ENCODE peak calls at places on chromosome 14, in five cellular contexts. F, C, D, J and W are unnamed samples.

GRCh38 chr14:69685716-69686115 is 74.3 kb downstream of the SUSD6 start:
- DNase-seq in F (peak; percentile 67), C (peak; percentile 65), D (peak; percentile 86), J (peak; percentile 65), W (no peak)

GRCh38 chr14:75566321-75566720 is 12.1 kb upstream of the FLVCR2 start:
- DNase-seq in F (peak; percentile 41), C (no peak), D (no peak), J (no peak), W (no peak)

GRCh38 chr14:50402965-50403364 is 6.3 kb upstream of the CDKL1 start:
- DNase-seq in F (no peak), C (no peak), D (peak; percentile 19), J (no peak), W (no peak)

GRCh38 chr14:75493580-75494130 is 28.6 kb upstream of the BATF start:
- DNase-seq in F (no peak), C (no peak), D (no peak), J (no peak), W (no peak)

GRCh38 chr14:103260629-103261124 is 73.4 kb upstream of the EIF5 start:
- DNase-seq in F (peak; percentile 24), C (peak; percentile 84), D (peak; percentile 46), J (no peak), W (no peak)

GRCh38 chr14:60183724-60184596 is 18.8 kb upstream of the DHRS7 start:
- DNase-seq in F (no peak), C (no peak), D (peak; percentile 60), J (no peak), W (no peak)

GRCh38 chr14:54767139-54767431 is 135.5 kb downstream of the GCH1 start:
- DNase-seq in F (no peak), C (no peak), D (no peak), J (no peak), W (no peak)

GRCh38 chr14:105748204-105748578 is 221.8 kb downstream of the TMEM121 start:
- DNase-seq in F (no peak), C (peak; percentile 15), D (peak; percentile 1), J (no peak), W (no peak)

GRCh38 chr14:72755766-72756165 is 138.1 kb downstream of the DPF3 start:
- DNase-seq in F (no peak), C (no peak), D (no peak), J (no peak), W (no peak)

GRCh38 chr14:25868521-25869314 is 729.1 kb downstream of the NOVA1 start:
- DNase-seq in F (no peak), C (no peak), D (no peak), J (no peak), W (no peak)

GRCh38 chr14:44462372-44462771 is 44.7 kb downstream of the FSCB start:
- DNase-seq in F (no peak), C (no peak), D (no peak), J (no peak), W (no peak)

GRCh38 chr14:97975960-97976359 is 1178.8 kb downstream of the VRK1 start:
- DNase-seq in F (no peak), C (no peak), D (no peak), J (no peak), W (no peak)

GRCh38 chr14:52834440-52834842 is 43.0 kb upstream of the GNPNAT1 start:
- DNase-seq in F (no peak), C (no peak), D (peak; percentile 77), J (no peak), W (no peak)

GRCh38 chr14:69346710-69347109 is 51.4 kb downstream of the ERH start:
- DNase-seq in F (no peak), C (peak; percentile 54), D (no peak), J (no peak), W (peak; percentile 66)

GRCh38 chr14:65179918-65180724 is 77.8 kb upstream of the MAX start:
- DNase-seq in F (peak; percentile 78), C (no peak), D (peak; percentile 97), J (no peak), W (no peak)

GRCh38 chr14:65237023-65237814 is 134.9 kb upstream of the MAX start:
- DNase-seq in F (no peak), C (no peak), D (no peak), J (no peak), W (peak; percentile 40)

GRCh38 chr14:105398044-105398725 is at the start of gene TEX22:
- DNase-seq in F (peak; percentile 82), C (peak; percentile 90), D (peak; percentile 35), J (peak; percentile 75), W (peak; percentile 91)

GRCh38 chr14:64938972-64939816 is 3.4 kb downstream of the GPX2 start:
- DNase-seq in F (no peak), C (no peak), D (no peak), J (no peak), W (no peak)

GRCh38 chr14:72590577-72590976 is 303.3 kb downstream of the DPF3 start:
- DNase-seq in F (no peak), C (no peak), D (no peak), J (no peak), W (no peak)

GRCh38 chr14:67137744-67138371 is 51.4 kb upstream of the GARIN2 start:
- DNase-seq in F (no peak), C (no peak), D (peak; percentile 2), J (no peak), W (no peak)

GRCh38 chr14:73755434-73756014 is 41.3 kb upstream of the PNMA1 start:
- DNase-seq in F (no peak), C (no peak), D (peak; percentile 79), J (peak; percentile 62), W (no peak)

GRCh38 chr14:91317381-91318313 is 73.1 kb upstream of the GPR68 start:
- DNase-seq in F (peak; percentile 31), C (peak; percentile 61), D (peak; percentile 32), J (no peak), W (no peak)

GRCh38 chr14:24095196-24096068 is 1.3 kb downstream of the PCK2 start:
- DNase-seq in F (peak; percentile 37), C (peak; percentile 89), D (no peak), J (no peak), W (peak; percentile 79)

GRCh38 chr14:96567289-96567899 is 65.2 kb downstream of the PAPOLA start:
- DNase-seq in F (no peak), C (no peak), D (peak; percentile 20), J (no peak), W (no peak)

GRCh38 chr14:59320771-59321170 is 132.3 kb downstream of the DAAM1 start:
- DNase-seq in F (no peak), C (no peak), D (no peak), J (no peak), W (no peak)

GRCh38 chr14:89674906-89675305 is 257.9 kb upstream of the FOXN3 start:
- DNase-seq in F (no peak), C (no peak), D (no peak), J (no peak), W (no peak)

GRCh38 chr14:104597576-104597975 is 7.0 kb downstream of the TMEM179 start:
- DNase-seq in F (no peak), C (no peak), D (no peak), J (no peak), W (peak; percentile 6)

GRCh38 chr14:55911794-55912193 is 206.4 kb upstream of the PELI2 start:
- DNase-seq in F (no peak), C (no peak), D (no peak), J (no peak), W (no peak)

GRCh38 chr14:104893435-104894207 is 28.6 kb downstream of the CEP170B start:
- DNase-seq in F (no peak), C (peak; percentile 25), D (no peak), J (peak; percentile 21), W (peak; percentile 36)

GRCh38 chr14:73463411-73463810 is 5.1 kb upstream of the NUMB start:
- DNase-seq in F (peak; percentile 52), C (no peak), D (peak; percentile 94), J (no peak), W (peak; percentile 19)

DNA sequence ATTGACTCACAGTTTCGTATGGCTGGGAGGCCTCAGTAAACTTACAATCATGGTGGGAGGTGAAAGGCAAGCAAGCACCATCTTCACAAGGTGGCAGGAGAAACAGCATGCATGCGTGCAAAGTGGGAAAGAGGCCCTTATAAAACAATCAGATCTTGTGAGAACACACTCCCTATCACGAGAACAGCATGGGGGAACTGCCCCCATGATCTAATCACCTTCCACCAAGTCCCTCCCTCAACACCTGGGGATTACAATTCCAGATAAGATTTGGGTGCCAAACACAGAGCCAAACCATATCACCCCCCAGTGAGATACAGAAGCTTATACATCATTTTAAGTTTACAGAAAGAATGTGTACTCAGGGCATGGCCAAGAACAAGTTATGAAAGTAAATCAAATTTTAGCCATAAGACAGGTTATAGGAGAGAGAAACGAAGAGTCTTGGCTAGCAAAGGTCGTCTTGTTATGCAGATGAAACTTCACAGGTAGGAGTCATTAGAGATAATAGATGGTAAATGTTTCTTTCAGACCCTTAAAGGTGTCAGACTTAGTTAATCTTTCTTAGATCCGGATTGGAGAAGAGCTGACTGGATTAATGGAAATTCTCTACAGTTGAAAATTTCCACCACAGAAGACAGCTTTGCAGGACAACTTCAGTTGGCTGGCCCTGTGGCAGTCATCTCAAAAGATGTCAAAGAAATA is 79.8 kb upstream of the SEL1L start:
- DNase-seq in F (no peak), C (no peak), D (no peak), J (no peak), W (no peak)
- H3K27ac ChIP-seq in F (no peak overlapping the region), C (no peak overlapping the region), D (no peak overlapping the region), J (no peak overlapping the region), W (no peak overlapping the region)

GRCh38 chr14:71374989-71375388 is 467.7 kb downstream of the PCNX1 start:
- DNase-seq in F (no peak), C (no peak), D (no peak), J (no peak), W (no peak)
- H3K27ac ChIP-seq in F (no peak overlapping the region), C (no peak overlapping the region), D (no peak overlapping the region), J (no peak overlapping the region), W (no peak overlapping the region)

DNA sequence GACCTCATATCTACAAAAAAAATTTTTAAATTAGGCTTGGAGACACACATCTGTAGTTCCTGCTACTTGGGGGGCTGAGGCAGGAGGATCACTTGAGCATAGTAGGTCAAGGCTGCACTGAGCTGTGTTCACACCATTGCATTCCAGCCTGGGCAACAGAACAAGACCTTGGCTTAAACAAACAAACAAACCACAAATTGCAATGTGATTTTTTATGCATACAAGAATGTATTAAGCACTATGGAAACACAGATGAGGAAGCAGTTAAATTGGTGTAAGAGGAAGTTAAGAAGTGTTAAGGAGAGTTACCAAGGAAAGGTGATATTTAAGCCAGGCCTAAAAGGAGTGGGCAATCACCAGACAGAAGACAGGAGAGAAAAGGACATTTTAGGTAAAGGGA is 83.6 kb upstream of the HECTD1 start:
- DNase-seq in F (no peak), C (no peak), D (no peak), J (no peak), W (no peak)
- H3K27ac ChIP-seq in F (no peak overlapping the region), C (no peak overlapping the region), D (no peak overlapping the region), J (no peak overlapping the region), W (no peak overlapping the region)

GRCh38 chr14:93788307-93788556 is at the start of gene PRIMA1:
- DNase-seq in F (no peak), C (no peak), D (peak; percentile 0), J (no peak), W (no peak)
- H3K27ac ChIP-seq in F (no peak within 1 kb of the TSS), C (no peak within 1 kb of the TSS), D (no peak within 1 kb of the TSS), J (peak within 1 kb of the TSS; percentile 86), W (peak within 1 kb of the TSS; percentile 94)

DNA sequence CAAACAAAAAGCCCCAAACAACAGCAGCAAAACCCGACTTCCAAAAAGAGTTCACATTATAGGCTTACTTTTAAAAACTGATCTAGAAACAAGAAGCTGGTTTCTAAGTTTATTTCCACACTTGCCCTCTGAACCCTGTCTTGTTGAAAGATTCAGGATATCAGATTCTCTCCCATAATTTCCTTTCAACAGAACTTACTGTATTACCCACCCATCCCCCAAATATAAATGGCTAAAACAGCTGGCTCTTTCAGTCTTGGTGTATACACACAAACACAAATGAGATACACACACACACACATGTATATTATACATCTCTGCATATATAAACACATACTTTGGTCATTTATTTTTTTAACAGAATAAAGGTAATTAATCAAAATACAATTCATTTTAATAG is 460.9 kb downstream of the ZFP36L1 start:
- DNase-seq in F (no peak), C (no peak), D (no peak), J (no peak), W (no peak)
- H3K27ac ChIP-seq in F (no peak overlapping the region), C (no peak overlapping the region), D (no peak overlapping the region), J (no peak overlapping the region), W (no peak overlapping the region)